ENCODE peak calls at places on chromosomes 2 and 18, in six cellular contexts. Z is heart left ventricle, C is fibroblast of lung, S is left ventricle myocardium inferior, A is body of pancreas, T is SK-N-SH. J is an unnamed sample.
A peak's percentile ranks its signal among the peaks of the same experiment; 100 is the strongest.

GRCh38 chr2:75146221-75146902 is 53.0 kb downstream of the TACR1 start:
- DNase-seq in S (no peak), T (no peak), Z (no peak), C (no peak), A (no peak), J (no peak)

GRCh38 chr18:44682181-44682870 is 1.6 kb downstream of the SETBP1 start:
- DNase-seq in Z (peak; percentile 24), A (peak; percentile 32), T (no peak), C (no peak), S (peak; percentile 24), J (no peak)

GRCh38 chr18:3824101-3824500 is 374.1 kb downstream of the TGIF1 start:
- DNase-seq in Z (no peak), S (no peak), T (no peak), C (no peak), A (no peak), J (no peak)

GRCh38 chr2:9422321-9423099 is 818 bp downstream of the ITGB1BP1 start:
- DNase-seq in C (peak; percentile 45), A (peak; percentile 31), Z (peak; percentile 66), S (peak; percentile 39), T (peak; percentile 74), J (no peak)

GRCh38 chr2:231228223-231228622 is 29.8 kb downstream of the ARMC9 start:
- DNase-seq in Z (no peak), S (no peak), T (no peak), A (no peak), C (no peak), J (no peak)

GRCh38 chr2:68736086-68736485 is 1.5 kb downstream of the ARHGAP25 start:
- DNase-seq in Z (no peak), C (no peak), A (no peak), S (no peak), T (no peak), J (no peak)

GRCh38 chr2:98757904-98758421 is 27.0 kb upstream of the MGAT4A start:
- DNase-seq in T (no peak), S (peak; percentile 57), A (peak; percentile 88), Z (peak; percentile 69), C (peak; percentile 97), J (peak; percentile 72)

GRCh38 chr18:48098007-48098406 is 167.5 kb upstream of the SMAD2 start:
- DNase-seq in T (no peak), C (no peak), A (no peak), Z (no peak), S (no peak), J (no peak)

GRCh38 chr2:119598576-119598975 is 54.3 kb downstream of the CFAP221 start:
- DNase-seq in C (peak; percentile 5), T (peak; percentile 33), A (peak; percentile 76), Z (no peak), S (no peak), J (no peak)

GRCh38 chr18:7021994-7022840 is 95.4 kb downstream of the LAMA1 start:
- DNase-seq in A (peak; percentile 89), T (peak; percentile 83), S (no peak), C (peak; percentile 12), Z (no peak), J (no peak)

GRCh38 chr2:230661072-230661957 is 51.3 kb upstream of the CAB39 start:
- DNase-seq in C (no peak), A (no peak), Z (no peak), T (no peak), S (no peak), J (no peak)

GRCh38 chr2:25293958-25294513 is 47.7 kb downstream of the DNMT3A start:
- DNase-seq in A (no peak), S (no peak), C (no peak), Z (no peak), T (no peak), J (no peak)

GRCh38 chr2:214069254-214069653 is 341.6 kb upstream of the VWC2L start:
- DNase-seq in A (no peak), Z (no peak), C (peak; percentile 95), S (no peak), T (peak; percentile 14), J (peak; percentile 89)

GRCh38 chr2:117523267-117523666 is 291.2 kb upstream of the DDX18 start:
- DNase-seq in T (peak; percentile 61), A (peak; percentile 89), S (peak; percentile 66), C (no peak), Z (peak; percentile 45), J (no peak)

GRCh38 chr2:241218131-241219029 is 29.9 kb downstream of the ANO7 start:
- DNase-seq in S (peak; percentile 55), A (peak; percentile 54), Z (peak; percentile 65), T (peak; percentile 88), C (peak; percentile 24), J (no peak)

GRCh38 chr2:64865073-64865830 is 123.9 kb upstream of the SLC1A4 start:
- DNase-seq in S (peak; percentile 61), T (peak; percentile 95), Z (peak; percentile 78), C (peak; percentile 46), A (peak; percentile 74), J (no peak)

GRCh38 chr2:209577376-209578357 is 153.8 kb downstream of the MAP2 start:
- DNase-seq in T (no peak), C (peak; percentile 3), A (no peak), S (no peak), Z (no peak), J (no peak)

GRCh38 chr2:851680-852079 is 99.0 kb upstream of the SNTG2 start:
- DNase-seq in A (no peak), T (no peak), S (no peak), C (no peak), Z (no peak), J (no peak)

GRCh38 chr2:85066874-85067351 is 66.3 kb upstream of the TCF7L1 start:
- DNase-seq in A (peak; percentile 79), S (peak; percentile 75), C (peak; percentile 73), T (peak; percentile 75), Z (peak; percentile 83), J (peak; percentile 9)

GRCh38 chr18:12121175-12122095 is 27.8 kb downstream of the ANKRD62 start:
- DNase-seq in T (no peak), A (peak; percentile 37), S (no peak), C (no peak), Z (no peak), J (no peak)

GRCh38 chr18:44548291-44549221 is 132.1 kb upstream of the SETBP1 start:
- DNase-seq in S (peak; percentile 31), T (no peak), C (peak; percentile 74), Z (peak; percentile 30), A (no peak), J (peak; percentile 48)

GRCh38 chr18:63888473-63889190 is 1.1 kb downstream of the SERPINB2 start:
- DNase-seq in T (no peak), A (no peak), C (no peak), Z (no peak), S (no peak), J (no peak)

GRCh38 chr2:236795176-236795860 is 225.7 kb downstream of the ACKR3 start:
- DNase-seq in C (no peak), Z (no peak), T (no peak), S (no peak), A (no peak), J (no peak)

GRCh38 chr18:55549474-55550104 is 38.4 kb downstream of the TCF4 start:
- DNase-seq in C (no peak), A (no peak), T (no peak), Z (no peak), S (no peak), J (no peak)

GRCh38 chr2:45888167-45888566 is 236.7 kb downstream of the PRKCE start:
- DNase-seq in C (peak; percentile 33), Z (no peak), T (no peak), A (peak; percentile 37), S (no peak), J (peak; percentile 54)

GRCh38 chr2:239059854-239060253 is 212.0 kb downstream of the TWIST2 start:
- DNase-seq in A (no peak), Z (no peak), C (no peak), T (no peak), S (no peak), J (no peak)
- H3K36me3 ChIP-seq in A (no peaks in the 10 kb centered on the region), Z (peaks cover 50% of the 10 kb centered on the region), C (no peaks in the 10 kb centered on the region), T (no peaks in the 10 kb centered on the region), S (peaks cover 73% of the 10 kb centered on the region), J (peaks cover 6% of the 10 kb centered on the region)

GRCh38 chr2:232926448-232927040 is 56.5 kb downstream of the SNORC start:
- DNase-seq in A (no peak), S (no peak), T (peak; percentile 43), C (no peak), Z (no peak), J (no peak)
- H3K4me3 ChIP-seq in A (no peak overlapping the region), S (peak overlapping the region; percentile 55), T (no peak overlapping the region), C (peak overlapping the region; percentile 16), Z (peak overlapping the region; percentile 53), J (no peak overlapping the region)

GRCh38 chr2:158756331-158756730 is 38.8 kb upstream of the DAPL1 start:
- DNase-seq in A (no peak), C (no peak), Z (no peak), T (no peak), S (no peak), J (no peak)

GRCh38 chr2:158755310-158755709 is 39.8 kb upstream of the DAPL1 start:
- DNase-seq in C (no peak), T (no peak), S (no peak), Z (no peak), A (no peak), J (no peak)

GRCh38 chr2:158754303-158754611 is 40.9 kb upstream of the DAPL1 start:
- DNase-seq in A (no peak), T (no peak), Z (no peak), C (no peak), S (no peak), J (no peak)

GRCh38 chr2:158756976-158757375 is 38.1 kb upstream of the DAPL1 start:
- DNase-seq in S (no peak), T (no peak), C (peak; percentile 66), A (no peak), Z (no peak), J (no peak)

DNA sequence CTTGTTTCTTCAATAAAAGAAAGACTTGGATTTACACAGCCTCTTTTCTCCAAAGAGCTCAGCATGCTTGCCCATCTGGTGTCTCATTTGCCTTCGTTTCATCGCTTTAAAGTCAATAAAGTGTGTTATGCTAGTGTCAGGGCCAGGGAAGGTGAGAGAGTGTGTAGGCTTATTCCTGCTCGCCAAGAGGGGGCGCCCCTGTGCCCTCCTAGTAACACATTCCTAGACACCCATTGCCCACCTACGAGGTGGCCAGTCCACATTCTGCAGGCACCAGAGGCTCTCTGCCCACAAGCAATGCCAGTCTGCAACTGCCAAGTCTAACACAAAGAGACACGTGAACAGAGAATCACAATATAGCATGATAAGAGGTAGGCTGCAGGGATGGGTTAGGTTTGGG is 39.4 kb upstream of the DAPL1 start:
- DNase-seq in A (no peak), S (no peak), T (no peak), C (no peak), Z (no peak), J (no peak)
- TF ChIP-seq CTCF in A (no peak), S (peak; percentile 14), T (peak; percentile 44), C (peak; percentile 28), Z (no peak), J (peak; percentile 36)

GRCh38 chr2:33023732-33024301 is 77.1 kb downstream of the LTBP1 start:
- DNase-seq in C (peak; percentile 55), A (no peak), T (no peak), S (no peak), Z (no peak), J (no peak)
- H3K36me3 ChIP-seq in C (no peaks in the 10 kb centered on the region), A (no peaks in the 10 kb centered on the region), T (no peaks in the 10 kb centered on the region), S (peaks cover 12% of the 10 kb centered on the region), Z (peaks cover 3% of the 10 kb centered on the region), J (no peaks in the 10 kb centered on the region)